ENCODE peak calls at places on chromosomes 6 and 20, in ten cellular contexts. I is fibroblast of lung; N is activated CD4-positive, CD25-positive, alpha-beta regulatory T cell treated with anti-CD3 and anti-CD28 coated beads, Interleukin-2, amount 50 U/mL, for 72 hours; K is amniotic stem cell; A is astrocyte; W is fibroblast of pulmonary artery; V is H1; D is NB4; E is iris pigment epithelial cell; U is naive B cell. Q is an unnamed sample.

GRCh38 chr6:12718025-12718424 is 1.5 kb downstream of the PHACTR1 start:
- DNase-seq in N (no peak), A (peak), V (no peak), E (peak), W (peak), I (peak), U (no peak), D (no peak), K (no peak), Q (peak)

GRCh38 chr6:79375635-79376425 is 141.3 kb upstream of the HMGN3 start:
- DNase-seq in N (no peak), E (no peak), V (no peak), W (no peak), I (no peak), D (no peak), A (no peak), K (no peak), U (no peak), Q (no peak)

GRCh38 chr6:12313992-12314589 is 23.9 kb downstream of the EDN1 start:
- DNase-seq in V (no peak), U (no peak), I (peak), A (peak), W (peak), N (no peak), E (peak), K (no peak), D (no peak), Q (peak)

GRCh38 chr6:27986928-27987725 is 30.1 kb downstream of the OR2B6 start:
- DNase-seq in D (no peak), V (no peak), A (peak), U (no peak), K (no peak), N (no peak), W (peak), I (peak), E (peak), Q (peak)

GRCh38 chr6:27290065-27290849 is 21.8 kb downstream of the POM121L2 start:
- DNase-seq in A (peak), D (no peak), W (peak), I (peak), E (peak), K (no peak), V (no peak), N (no peak), U (no peak), Q (peak)

GRCh38 chr6:14875678-14876063 is 370.2 kb upstream of the JARID2 start:
- DNase-seq in U (no peak), K (no peak), E (no peak), D (no peak), N (no peak), I (no peak), A (no peak), W (no peak), V (no peak), Q (no peak)

GRCh38 chr6:125839471-125839870 is 48.7 kb downstream of the NCOA7 start:
- DNase-seq in V (no peak), D (no peak), K (no peak), W (peak), A (peak), N (no peak), U (no peak), I (peak), E (no peak), Q (peak)

GRCh38 chr20:56595746-56596478 is 33.2 kb upstream of the TFAP2C start:
- DNase-seq in E (no peak), K (no peak), A (no peak), N (no peak), D (no peak), V (no peak), I (no peak), U (no peak), W (no peak), Q (no peak)

GRCh38 chr6:73372516-73372915 is 2.8 kb upstream of the OOEP start:
- DNase-seq in A (no peak), E (no peak), W (no peak), I (no peak), D (no peak), N (no peak), K (no peak), V (no peak), U (no peak), Q (no peak)

GRCh38 chr20:15597306-15597705 is 975.9 kb downstream of the KIF16B start:
- DNase-seq in U (no peak), W (no peak), A (no peak), I (no peak), K (no peak), N (no peak), E (no peak), V (no peak), D (no peak), Q (peak)

GRCh38 chr6:167424060-167424673 is 99.3 kb downstream of the TTLL2 start:
- DNase-seq in K (no peak), E (no peak), V (no peak), D (no peak), A (no peak), I (no peak), W (no peak), U (no peak), N (no peak), Q (no peak)

GRCh38 chr20:35263609-35264223 is 14.2 kb downstream of the MMP24OS start:
- DNase-seq in D (no peak), N (no peak), W (no peak), I (no peak), A (no peak), U (no peak), E (no peak), V (no peak), K (no peak), Q (no peak)

GRCh38 chr20:36604952-36605308 is 649 bp upstream of the RAB5IF start:
- DNase-seq in E (no peak), A (no peak), D (peak), N (peak), I (no peak), K (no peak), U (no peak), V (no peak), W (no peak), Q (no peak)

GRCh38 chr6:143110572-143110971 is 49.9 kb downstream of the AIG1 start:
- DNase-seq in U (no peak), A (peak), E (peak), V (no peak), N (no peak), D (no peak), I (peak), W (no peak), K (no peak), Q (peak)

GRCh38 chr6:154448448-154449096 is 61.9 kb downstream of the CNKSR3 start:
- DNase-seq in W (peak), U (no peak), I (peak), V (no peak), N (no peak), A (peak), E (peak), D (no peak), K (peak), Q (peak)

GRCh38 chr6:156146891-156147290 is 630.3 kb upstream of the ARID1B start:
- DNase-seq in A (no peak), V (no peak), D (no peak), N (no peak), E (no peak), I (no peak), U (no peak), K (no peak), W (no peak), Q (no peak)

GRCh38 chr6:166677941-166678340 is 50.9 kb upstream of the RPS6KA2 start:
- DNase-seq in A (no peak), D (no peak), V (no peak), I (no peak), W (no peak), K (no peak), E (no peak), U (no peak), N (no peak), Q (no peak)

GRCh38 chr6:22071655-22072054 is 225.2 kb downstream of the PRL start:
- DNase-seq in V (no peak), E (peak), W (peak), D (no peak), I (peak), U (no peak), A (peak), N (no peak), K (peak), Q (peak)

GRCh38 chr20:63734946-63735858 is 1.3 kb upstream of the LIME1 start:
- DNase-seq in I (no peak), V (no peak), E (no peak), U (no peak), A (no peak), K (no peak), W (no peak), N (no peak), D (no peak), Q (no peak)

GRCh38 chr6:137967689-137968467 is 100.8 kb downstream of the TNFAIP3 start:
- DNase-seq in I (no peak), D (peak), E (peak), N (no peak), U (no peak), K (no peak), V (no peak), A (no peak), W (peak), Q (peak)

GRCh38 chr20:50823319-50823718 is 28.5 kb downstream of the BCAS4 start:
- DNase-seq in W (no peak), K (no peak), V (no peak), A (no peak), E (no peak), U (no peak), N (no peak), I (no peak), D (no peak), Q (no peak)